ENCODE peak calls at places on chromosomes 13 and 19, in five cellular contexts. T, F, U, D and I are unnamed samples.

GRCh38 chr13:92966900-92967299 is 259.7 kb upstream of the GPC6 start:
- DNase-seq in T (no peak), F (no peak), U (no peak), D (no peak), I (no peak)

GRCh38 chr13:40063743-40064142 is 408.3 kb downstream of the COG6 start:
- DNase-seq in T (no peak), F (no peak), U (no peak), D (no peak), I (peak)

GRCh38 chr13:42307461-42307860 is 35.5 kb downstream of the AKAP11 start:
- DNase-seq in T (no peak), F (no peak), U (no peak), D (no peak), I (no peak)

GRCh38 chr13:40910324-40911050 is 108.6 kb downstream of the ELF1 start:
- DNase-seq in T (no peak), F (no peak), U (peak), D (no peak), I (no peak)

GRCh38 chr13:27149702-27150101 is 21.9 kb downstream of the USP12 start:
- DNase-seq in T (no peak), F (no peak), U (no peak), D (no peak), I (no peak)

GRCh38 chr13:87810920-87811344 is 139.8 kb downstream of the SLITRK5 start:
- DNase-seq in T (no peak), F (no peak), U (no peak), D (no peak), I (no peak)

GRCh38 chr13:26048745-26049144 is 3.1 kb downstream of the SHISA2 start:
- DNase-seq in T (no peak), F (no peak), U (no peak), D (no peak), I (no peak)

GRCh38 chr13:108915634-108916497 is 286.5 kb downstream of the MYO16 start:
- DNase-seq in T (peak), F (peak), U (peak), D (no peak), I (peak)

GRCh38 chr19:55387736-55388497 is 2.2 kb downstream of the RPL28 start:
- DNase-seq in T (no peak), F (no peak), U (no peak), D (no peak), I (no peak)

DNA sequence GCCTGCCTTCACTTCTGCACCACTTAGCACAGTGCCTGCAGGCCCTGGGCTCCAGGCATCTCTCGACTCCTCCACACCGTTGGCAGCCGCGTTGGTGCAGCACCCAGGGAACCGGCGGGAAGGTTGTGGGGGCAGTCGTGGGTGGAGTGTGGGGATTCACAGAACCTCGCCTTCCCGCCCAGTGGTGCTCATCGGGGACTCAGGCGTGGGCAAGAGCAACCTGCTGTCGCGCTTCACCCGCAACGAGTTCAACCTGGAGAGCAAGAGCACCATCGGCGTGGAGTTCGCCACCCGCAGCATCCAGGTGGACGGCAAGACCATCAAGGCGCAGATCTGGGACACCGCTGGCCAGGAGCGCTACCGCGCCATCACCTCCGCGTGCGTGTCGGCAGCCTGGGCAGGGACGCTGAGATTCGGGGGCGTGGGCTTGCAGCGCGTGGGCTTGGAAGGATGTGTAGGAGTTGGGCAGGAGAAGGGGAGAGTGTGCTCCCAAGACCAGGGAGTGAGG is 9.6 kb downstream of the RAB11B start:
- DNase-seq in T (no peak), F (no peak), U (no peak), D (no peak), I (no peak)
- H3K4ac ChIP-seq in T (no peak), F (no peak), U (no peak), D (no peak), I (no peak)

GRCh38 chr13:99800004-99800403 is 171.6 kb downstream of the ZIC5 start:
- DNase-seq in T (peak), F (no peak), U (no peak), D (no peak), I (peak)
- H3K4ac ChIP-seq in T (no peak), F (no peak), U (no peak), D (no peak), I (no peak)

GRCh38 chr19:38233740-38234251 is 9.8 kb upstream of the DPF1 start:
- DNase-seq in T (peak), F (peak), U (peak), D (peak), I (peak)
- H3K4ac ChIP-seq in T (no peak), F (no peak), U (no peak), D (no peak), I (no peak)

GRCh38 chr19:20079487-20079886 is 1.7 kb downstream of the ZNF90 start:
- DNase-seq in T (no peak), F (peak), U (no peak), D (no peak), I (no peak)

GRCh38 chr19:20072936-20073335 is 4.9 kb upstream of the ZNF90 start:
- DNase-seq in T (no peak), F (no peak), U (no peak), D (no peak), I (no peak)

GRCh38 chr19:20078696-20079095 is 896 bp downstream of the ZNF90 start:
- DNase-seq in T (no peak), F (peak), U (peak), D (peak), I (peak)

DNA sequence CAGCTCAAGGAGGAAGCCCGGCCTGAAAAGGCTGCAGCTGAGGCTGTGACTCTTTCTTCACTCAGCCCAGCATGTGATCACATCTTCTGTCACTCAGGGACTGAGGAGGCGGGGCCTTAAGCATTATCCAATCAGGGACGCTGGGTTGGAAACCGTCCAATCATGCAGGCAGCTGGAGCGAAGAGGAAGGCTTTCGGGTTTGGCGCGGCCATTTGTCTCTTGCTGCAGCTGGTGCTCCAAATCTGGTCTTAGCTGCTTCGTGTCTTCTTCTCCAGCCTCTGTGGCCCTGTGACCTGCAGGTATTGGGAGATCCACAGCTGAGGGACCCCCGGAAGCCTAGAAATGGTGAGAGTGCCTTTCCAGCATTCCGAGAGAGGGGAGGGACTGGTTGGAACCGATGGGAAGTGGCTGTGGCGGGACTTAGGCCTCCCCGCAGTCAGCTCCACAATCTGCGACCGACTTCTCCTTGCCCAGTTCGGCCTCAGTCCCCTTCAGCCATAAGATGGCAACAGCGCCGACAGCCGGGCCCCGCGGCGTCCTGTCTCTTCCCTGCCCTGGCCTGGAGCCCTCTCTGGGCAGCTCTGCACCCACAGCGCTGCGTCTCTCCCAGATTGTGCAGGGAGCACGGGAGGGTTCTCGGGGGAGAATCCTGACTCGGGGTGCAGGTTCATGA is at the start of gene ZNF90:
- DNase-seq in T (peak), F (peak), U (peak), D (peak), I (peak)
- H3K4ac ChIP-seq in T (no peak), F (no peak), U (no peak), D (no peak), I (peak)

GRCh38 chr19:34188388-34188787 is 16.1 kb downstream of the LSM14A start:
- DNase-seq in T (no peak), F (peak), U (no peak), D (no peak), I (no peak)
- H3K4ac ChIP-seq in T (no peak), F (no peak), U (no peak), D (no peak), I (no peak)

GRCh38 chr13:98276486-98276885 is 99.4 kb upstream of the RNF113B start:
- DNase-seq in T (no peak), F (no peak), U (peak), D (no peak), I (no peak)

GRCh38 chr13:98279473-98280175 is 102.6 kb upstream of the RNF113B start:
- DNase-seq in T (peak), F (no peak), U (no peak), D (no peak), I (no peak)

GRCh38 chr13:98280176-98280510 is 103.1 kb upstream of the RNF113B start:
- DNase-seq in T (no peak), F (no peak), U (no peak), D (no peak), I (no peak)

GRCh38 chr13:98275711-98276171 is 98.7 kb upstream of the RNF113B start:
- DNase-seq in T (no peak), F (peak), U (no peak), D (no peak), I (no peak)

DNA sequence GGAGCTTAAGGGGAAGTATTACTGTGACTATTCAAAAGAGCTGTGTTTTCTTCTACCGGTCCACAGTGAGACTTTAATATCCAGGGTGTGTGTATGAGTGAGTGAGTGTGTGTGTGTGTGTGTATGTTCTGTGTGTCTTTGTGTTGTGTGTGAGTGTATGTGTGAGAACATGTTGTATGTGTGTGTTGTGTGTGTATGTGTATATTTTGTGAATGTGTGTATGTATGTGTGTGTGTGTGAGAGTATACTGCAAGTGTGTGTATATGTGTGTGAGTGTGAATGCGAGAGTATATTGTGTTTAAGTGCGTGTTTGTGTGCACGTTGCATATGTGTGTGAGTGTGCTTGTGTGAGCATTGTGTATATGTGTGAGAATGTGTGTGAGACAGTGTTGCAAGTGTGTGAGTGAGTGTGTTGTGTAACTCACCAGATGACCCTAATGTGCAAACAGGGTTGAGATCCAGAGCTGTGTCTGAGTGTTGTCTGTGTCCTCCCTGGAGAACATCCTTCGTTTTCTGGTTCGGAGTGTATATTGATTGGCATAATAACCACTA is 101.1 kb upstream of the RNF113B start:
- DNase-seq in T (no peak), F (no peak), U (no peak), D (no peak), I (no peak)
- H3K4ac ChIP-seq in T (no peak), F (no peak), U (peak), D (no peak), I (no peak)

GRCh38 chr19:40104754-40105153 is 14.0 kb upstream of the ZNF780A start:
- DNase-seq in T (no peak), F (no peak), U (no peak), D (no peak), I (no peak)

GRCh38 chr19:40116075-40116474 is 25.3 kb upstream of the ZNF780A start:
- DNase-seq in T (no peak), F (no peak), U (no peak), D (no peak), I (no peak)

GRCh38 chr19:40110570-40110969 is 19.8 kb upstream of the ZNF780A start:
- DNase-seq in T (no peak), F (no peak), U (no peak), D (no peak), I (no peak)
- H3K4ac ChIP-seq in T (no peak), F (no peak), U (no peak), D (no peak), I (no peak)